ENCODE peak calls at places on chromosomes 2 and 18, in seven cellular contexts. W is nucleus accumbens; G is AG09309; M is tibial nerve; O is CD8-positive, alpha-beta T cell; R is GM04504; B is naive thymus-derived CD8-positive, alpha-beta T cell. U is an unnamed sample.

GRCh38 chr2:233044974-233045535 is 12.6 kb downstream of the NEU2 start:
- DNase-seq in M (no peak), G (no peak), O (no peak), B (no peak), W (no peak), R (no peak), U (no peak)

GRCh38 chr18:14962626-14963025 is 214.7 kb downstream of the ANKRD30B start:
- DNase-seq in G (no peak), O (no peak), B (no peak), W (no peak), M (no peak), R (no peak), U (no peak)

GRCh38 chr2:229257980-229258379 is 13.1 kb downstream of the PID1 start:
- DNase-seq in O (no peak), R (no peak), W (no peak), G (no peak), B (no peak), M (peak), U (no peak)

GRCh38 chr2:113056501-113056900 is 2.5 kb upstream of the IL36RN start:
- DNase-seq in M (no peak), W (no peak), O (no peak), B (no peak), R (no peak), G (no peak), U (no peak)

GRCh38 chr2:72694715-72695496 is 130.9 kb downstream of the EXOC6B start:
- DNase-seq in B (no peak), M (no peak), W (no peak), O (no peak), R (peak), G (peak), U (no peak)

GRCh38 chr2:78780321-78780720 is 245.2 kb upstream of the REG3G start:
- DNase-seq in G (no peak), W (no peak), B (no peak), R (no peak), O (no peak), M (no peak), U (no peak)

GRCh38 chr2:207123776-207124391 is 41.9 kb downstream of the KLF7 start:
- DNase-seq in B (no peak), M (no peak), R (no peak), W (no peak), O (no peak), G (no peak), U (no peak)

GRCh38 chr2:240745962-240746361 is 54.3 kb downstream of the AQP12A start:
- DNase-seq in B (no peak), R (no peak), W (no peak), O (no peak), G (no peak), M (no peak), U (no peak)

GRCh38 chr2:190765386-190766173 is 115.0 kb upstream of the GLS start:
- DNase-seq in R (peak), W (no peak), M (no peak), O (no peak), B (no peak), G (peak), U (no peak)

GRCh38 chr2:68387408-68388350 is 22.6 kb downstream of the PLEK start:
- DNase-seq in W (no peak), R (no peak), G (no peak), B (peak), M (no peak), O (no peak), U (no peak)

GRCh38 chr2:203195331-203195730 is 43.5 kb upstream of the CYP20A1 start:
- DNase-seq in B (no peak), M (no peak), W (no peak), G (no peak), R (peak), O (no peak), U (no peak)

U was measured in activated T-cell treated with anti-CD3 and anti-CD28 coated beads for 48 hours.